ENCODE peak calls at places on chromosomes 1 and 21, in nine cellular contexts. P, O, A, R, T, L, M, F and D are unnamed samples.

GRCh38 chr1:94819945-94820746 is at the start of gene SLC44A3:
- DNase-seq in O (no peak), T (peak), L (no peak), P (peak), A (no peak), F (peak), M (peak), R (no peak), D (peak)

GRCh38 chr1:238664139-238664538 is 722.2 kb upstream of the CHRM3 start:
- DNase-seq in P (no peak), L (no peak), M (no peak), T (no peak), R (no peak), F (peak), O (no peak), A (no peak), D (no peak)

GRCh38 chr1:161998811-161999210 is 24.9 kb downstream of the OLFML2B start:
- DNase-seq in L (no peak), M (no peak), O (no peak), A (no peak), F (peak), R (no peak), P (no peak), T (no peak), D (no peak)

GRCh38 chr1:234214129-234214910 is 158.9 kb upstream of the COA6 start:
- DNase-seq in F (peak), P (no peak), T (no peak), M (no peak), O (no peak), R (no peak), L (no peak), A (no peak), D (no peak)

GRCh38 chr21:44835647-44835973 is 17.7 kb upstream of the SUMO3 start:
- DNase-seq in P (no peak), M (no peak), L (no peak), A (no peak), T (no peak), R (no peak), F (no peak), O (no peak), D (no peak)

GRCh38 chr1:9350011-9350907 is 57.6 kb downstream of the SPSB1 start:
- DNase-seq in P (no peak), T (peak), O (no peak), R (no peak), F (peak), M (no peak), A (peak), L (no peak), D (peak)

GRCh38 chr1:17119076-17119743 is at the start of gene PADI2:
- DNase-seq in L (no peak), O (no peak), A (no peak), T (peak), P (peak), M (peak), F (peak), R (no peak), D (peak)

GRCh38 chr1:111481387-111482221 is 7.8 kb downstream of the C1orf162 start:
- DNase-seq in P (peak), M (peak), L (peak), O (peak), T (peak), F (peak), R (no peak), A (peak), D (peak)

GRCh38 chr21:42381347-42381984 is 14.4 kb downstream of the TMPRSS3 start:
- DNase-seq in R (no peak), L (no peak), A (no peak), O (peak), F (peak), T (peak), P (no peak), M (no peak), D (peak)

GRCh38 chr21:42384184-42384583 is 11.7 kb downstream of the TMPRSS3 start:
- DNase-seq in R (no peak), L (no peak), P (no peak), M (no peak), T (no peak), A (no peak), F (no peak), O (no peak), D (no peak)

GRCh38 chr21:42383331-42383730 is 12.5 kb downstream of the TMPRSS3 start:
- DNase-seq in F (no peak), T (no peak), R (no peak), O (no peak), M (no peak), P (no peak), A (no peak), L (no peak), D (no peak)

GRCh38 chr21:42384999-42385398 is 10.9 kb downstream of the TMPRSS3 start:
- DNase-seq in L (no peak), M (no peak), R (no peak), A (no peak), P (no peak), F (no peak), O (no peak), T (no peak), D (no peak)

GRCh38 chr21:42382915-42383314 is 12.9 kb downstream of the TMPRSS3 start:
- DNase-seq in R (no peak), T (no peak), M (no peak), A (no peak), L (no peak), F (no peak), P (no peak), O (no peak), D (no peak)
- H3K4me3 ChIP-seq in R (no peak), T (no peak), M (no peak), A (no peak), L (no peak), F (no peak), P (no peak), O (no peak), D (no peak)

GRCh38 chr1:150227228-150227627 is 8.7 kb downstream of the ANP32E start:
- DNase-seq in M (no peak), P (no peak), R (no peak), O (no peak), F (no peak), L (no peak), T (no peak), A (no peak), D (no peak)

GRCh38 chr1:150226486-150226885 is 9.4 kb downstream of the ANP32E start:
- DNase-seq in R (no peak), O (no peak), M (no peak), P (no peak), T (no peak), F (no peak), A (no peak), L (no peak), D (no peak)

GRCh38 chr1:150225546-150225945 is 10.4 kb downstream of the ANP32E start:
- DNase-seq in L (no peak), O (no peak), F (no peak), A (no peak), R (no peak), M (no peak), P (no peak), T (no peak), D (no peak)

GRCh38 chr1:150221552-150221951 is 14.4 kb downstream of the ANP32E start:
- DNase-seq in T (peak), P (no peak), R (no peak), O (no peak), M (no peak), A (no peak), F (peak), L (no peak), D (peak)
- TF ChIP-seq CTCF in T (peak), P (peak), R (peak), O (no peak), M (no peak), A (peak), F (peak), L (peak), D (peak)

GRCh38 chr1:10724511-10724910 is 71.9 kb downstream of the CASZ1 start:
- DNase-seq in L (no peak), M (no peak), A (no peak), O (no peak), R (no peak), T (no peak), F (no peak), P (no peak), D (no peak)
- H3K4me3 ChIP-seq in L (no peak), M (no peak), A (no peak), O (no peak), R (no peak), T (no peak), F (no peak), P (no peak), D (no peak)

GRCh38 chr1:214341459-214341858 is 60.5 kb downstream of the SMYD2 start:
- DNase-seq in T (no peak), O (no peak), P (no peak), M (no peak), L (no peak), R (no peak), F (no peak), A (no peak), D (no peak)

GRCh38 chr1:214337015-214337414 is 56.1 kb downstream of the SMYD2 start:
- DNase-seq in O (no peak), A (no peak), L (no peak), P (no peak), F (no peak), M (no peak), R (no peak), T (no peak), D (no peak)

GRCh38 chr1:214335567-214335966 is 54.6 kb downstream of the SMYD2 start:
- DNase-seq in L (no peak), T (no peak), M (no peak), P (no peak), A (no peak), R (no peak), F (no peak), O (no peak), D (no peak)

GRCh38 chr1:214338212-214338611 is 57.3 kb downstream of the SMYD2 start:
- DNase-seq in T (no peak), P (no peak), A (no peak), F (peak), M (no peak), R (no peak), L (no peak), O (no peak), D (no peak)

DNA sequence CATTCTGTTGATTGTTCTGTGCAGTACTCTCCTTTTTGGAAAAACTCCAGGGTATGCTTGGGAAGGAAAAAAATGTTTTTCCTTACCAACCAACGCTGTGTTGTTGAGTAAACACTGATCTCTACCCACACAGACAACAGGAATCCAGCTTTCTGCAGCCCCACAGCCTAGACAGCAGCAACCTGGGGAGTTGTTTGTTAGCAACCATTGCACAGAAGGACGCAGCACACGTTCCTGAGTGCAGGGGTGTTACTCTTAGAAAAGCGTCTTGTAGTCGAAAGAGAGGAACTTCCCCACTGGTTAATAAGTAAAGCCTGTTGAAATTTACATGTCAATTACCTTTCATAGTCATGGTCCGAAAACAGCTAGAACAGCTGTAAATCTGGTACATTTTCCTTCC is 56.6 kb downstream of the SMYD2 start:
- DNase-seq in F (peak), A (no peak), M (no peak), T (peak), R (no peak), L (peak), P (peak), O (no peak), D (peak)
- TF ChIP-seq CTCF in F (no peak), A (no peak), M (no peak), T (no peak), R (no peak), L (no peak), P (no peak), O (no peak), D (no peak)

DNA sequence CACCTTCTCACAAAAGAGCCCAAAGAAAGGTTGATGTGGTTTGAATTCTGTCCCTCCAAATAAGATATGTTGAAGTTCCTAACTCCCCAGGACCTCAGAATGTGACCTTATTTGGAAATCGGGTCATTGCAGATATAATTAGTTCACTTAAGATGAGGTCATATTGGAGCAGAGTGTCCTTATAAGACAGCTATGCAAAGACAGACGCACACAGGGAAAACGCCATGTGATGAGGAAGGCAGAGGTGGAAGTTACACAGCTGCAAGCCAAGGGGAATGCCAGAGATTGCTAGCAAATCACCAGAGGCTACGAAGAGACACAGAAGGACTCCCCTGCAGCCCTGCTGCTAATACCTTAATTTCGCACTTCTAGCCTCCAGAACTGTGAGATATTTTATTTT is 5.2 kb upstream of the ABCB10 start:
- DNase-seq in L (peak), A (no peak), R (no peak), F (peak), P (peak), O (no peak), M (no peak), T (peak), D (peak)
- H3K4me3 ChIP-seq in L (no peak), A (no peak), R (no peak), F (no peak), P (no peak), O (no peak), M (no peak), T (no peak), D (no peak)

GRCh38 chr1:33735624-33736023 is 128.3 kb upstream of the HMGB4 start:
- DNase-seq in A (no peak), R (no peak), T (no peak), P (no peak), F (peak), M (no peak), O (no peak), L (no peak), D (peak)
- TF ChIP-seq CTCF in A (no peak), R (no peak), T (no peak), P (no peak), F (peak), M (no peak), O (peak), L (peak), D (no peak)

GRCh38 chr1:147837129-147837776 is 65.3 kb upstream of the GJA8 start:
- DNase-seq in F (no peak), O (no peak), L (no peak), P (no peak), A (no peak), R (no peak), T (no peak), M (no peak), D (no peak)
- H3K4me3 ChIP-seq in F (no peak), O (no peak), L (no peak), P (no peak), A (no peak), R (no peak), T (no peak), M (no peak), D (no peak)

GRCh38 chr1:222167896-222168295 is 380.0 kb downstream of the HHIPL2 start:
- DNase-seq in O (no peak), F (peak), L (no peak), A (no peak), P (no peak), T (peak), M (no peak), R (no peak), D (no peak)

GRCh38 chr1:222165625-222166024 is 382.3 kb downstream of the HHIPL2 start:
- DNase-seq in T (no peak), P (no peak), M (no peak), R (no peak), A (no peak), O (no peak), F (no peak), L (no peak), D (peak)

GRCh38 chr1:222161676-222162075 is 386.2 kb downstream of the HHIPL2 start:
- DNase-seq in T (no peak), M (no peak), R (no peak), O (no peak), F (peak), L (no peak), P (no peak), A (no peak), D (peak)

GRCh38 chr1:222167111-222167510 is 380.8 kb downstream of the HHIPL2 start:
- DNase-seq in T (peak), F (peak), R (no peak), P (no peak), A (peak), L (peak), M (no peak), O (peak), D (peak)

DNA sequence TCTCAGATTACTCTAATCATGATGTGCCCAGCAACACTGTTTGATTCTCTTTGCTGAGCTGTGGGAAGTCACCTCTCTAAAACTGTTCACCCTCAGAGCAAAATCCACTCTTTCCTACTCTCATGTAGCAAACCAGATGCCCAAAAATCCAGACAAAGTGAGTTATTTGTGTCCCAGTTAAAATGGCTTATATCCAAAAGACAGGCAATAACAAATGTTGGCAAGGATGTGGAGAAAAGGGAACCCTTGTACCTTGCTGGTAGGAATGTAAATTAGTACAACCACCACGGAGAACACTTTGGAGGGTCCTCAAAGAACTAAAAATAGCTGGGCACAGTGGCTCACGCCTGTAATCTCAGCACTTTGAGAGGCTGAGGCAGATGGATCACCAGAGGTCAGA is 384.0 kb downstream of the HHIPL2 start:
- DNase-seq in R (no peak), P (no peak), L (no peak), O (no peak), M (no peak), A (no peak), F (no peak), T (no peak), D (no peak)
- TF ChIP-seq CTCF in R (no peak), P (no peak), L (no peak), O (no peak), M (no peak), A (no peak), F (no peak), T (no peak), D (no peak)